ENCODE peak calls at places on chromosome 11, in seven cellular contexts. H is IMR-90, O is mesenchymal stem cell, Z is neuronal stem cell, G is H9, U is H1, K is trophoblast cell. D is an unnamed sample.

GRCh38 chr11:19861171-19861570 is 148.5 kb downstream of the NAV2 start:
- DNase-seq in Z (no peak), U (no peak), G (no peak), O (no peak), H (no peak), K (peak; percentile 77), D (peak; percentile 60)

GRCh38 chr11:8719260-8720190 is 36.9 kb downstream of the RPL27A start:
- DNase-seq in O (peak; percentile 95), G (no peak), H (peak; percentile 96), Z (no peak), K (peak; percentile 63), U (no peak), D (peak; percentile 88)

GRCh38 chr11:7252683-7253213 is 1.0 kb downstream of the SYT9 start:
- DNase-seq in K (no peak), H (no peak), G (no peak), O (no peak), U (peak; percentile 72), Z (peak; percentile 17), D (no peak)

GRCh38 chr11:118274184-118274583 is 10.1 kb upstream of the MPZL2 start:
- DNase-seq in K (no peak), O (no peak), G (no peak), U (no peak), Z (no peak), H (no peak), D (no peak)

GRCh38 chr11:9600651-9601040 is 27.2 kb downstream of the WEE1 start:
- DNase-seq in U (peak; percentile 32), H (peak; percentile 53), Z (no peak), O (peak; percentile 45), K (peak; percentile 76), G (no peak), D (peak; percentile 80)

GRCh38 chr11:47980093-47980906 is at the start of gene PTPRJ:
- DNase-seq in Z (peak; percentile 74), K (no peak), G (peak; percentile 75), O (peak; percentile 60), U (peak; percentile 74), H (peak; percentile 48), D (peak; percentile 75)

GRCh38 chr11:71991494-71991893 is 7.2 kb upstream of the IL18BP start:
- DNase-seq in H (no peak), O (no peak), Z (no peak), G (no peak), K (no peak), U (no peak), D (no peak)

GRCh38 chr11:124778281-124778680 is 16.2 kb upstream of the ESAM start:
- DNase-seq in H (no peak), U (no peak), G (no peak), Z (no peak), K (no peak), O (no peak), D (peak; percentile 43)

GRCh38 chr11:134312807-134313206 is 19.0 kb upstream of the GLB1L2 start:
- DNase-seq in G (no peak), Z (no peak), U (no peak), O (no peak), H (no peak), K (no peak), D (no peak)

GRCh38 chr11:47308050-47308823 is 38.3 kb downstream of the MADD start:
- DNase-seq in G (no peak), O (no peak), Z (peak; percentile 36), U (no peak), K (no peak), H (no peak), D (no peak)

GRCh38 chr11:122139595-122139866 is 23.5 kb upstream of the BLID start:
- DNase-seq in G (no peak), O (no peak), Z (no peak), U (no peak), H (peak; percentile 67), K (no peak), D (no peak)

GRCh38 chr11:134252539-134253188 is 488 bp downstream of the THYN1 start:
- DNase-seq in H (peak; percentile 57), O (no peak), G (peak; percentile 40), Z (peak; percentile 55), K (no peak), U (no peak), D (no peak)

GRCh38 chr11:123678246-123678645 is 23.8 kb upstream of the SCN3B start:
- DNase-seq in U (no peak), G (no peak), O (no peak), H (no peak), Z (no peak), K (no peak), D (no peak)

GRCh38 chr11:78620159-78620558 is 45.5 kb upstream of the NARS2 start:
- DNase-seq in H (no peak), Z (no peak), K (no peak), O (no peak), G (no peak), U (no peak), D (no peak)

GRCh38 chr11:12587333-12587997 is 86.8 kb upstream of the TEAD1 start:
- DNase-seq in O (peak; percentile 38), H (peak; percentile 71), U (no peak), Z (no peak), G (peak; percentile 52), K (peak; percentile 80), D (peak; percentile 82)

GRCh38 chr11:47330002-47330911 is 22.2 kb downstream of the MYBPC3 start:
- DNase-seq in O (no peak), H (peak; percentile 29), K (no peak), G (peak; percentile 43), U (no peak), Z (no peak), D (peak; percentile 28)

DNA sequence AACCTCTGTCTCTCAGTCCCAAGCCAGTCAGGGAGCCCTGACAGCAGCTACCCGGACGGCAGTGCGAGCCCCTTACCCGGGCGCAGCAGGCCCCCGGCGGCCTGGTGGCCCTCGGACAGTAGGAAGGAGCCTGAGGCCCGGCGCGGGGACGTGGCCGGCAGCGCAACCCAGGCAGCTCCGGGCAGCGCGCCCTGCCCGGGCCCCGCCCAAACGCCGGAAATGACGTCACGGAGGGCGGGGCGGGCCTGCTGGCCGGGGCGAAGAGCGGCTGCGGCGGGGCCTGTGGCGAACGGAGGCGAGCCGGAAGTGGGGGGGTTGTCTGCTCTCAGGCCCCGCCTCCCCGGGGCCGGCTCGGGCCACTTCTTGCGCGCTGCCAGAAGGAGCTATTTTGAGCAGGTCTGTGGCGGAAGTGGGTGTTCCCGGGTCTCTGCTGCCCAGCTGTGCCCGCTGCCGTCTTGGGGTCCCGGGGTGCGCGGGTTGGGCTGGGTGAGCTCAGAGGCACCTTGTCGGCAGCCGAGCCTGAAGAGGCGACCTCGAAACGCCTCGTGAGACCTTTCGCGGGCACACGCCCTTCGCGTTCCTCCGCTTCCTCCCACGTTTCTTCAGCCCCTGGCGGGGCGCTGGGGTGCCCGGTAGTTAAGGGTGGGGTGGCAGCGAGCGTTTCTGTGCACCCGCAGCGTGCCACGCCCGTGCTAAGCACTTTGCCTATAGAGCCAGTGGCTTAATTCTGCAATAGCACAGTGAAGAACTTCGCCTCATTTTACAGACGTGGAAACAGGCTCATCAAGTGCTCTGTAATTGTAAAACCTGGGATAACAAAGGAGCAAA is at the start of gene C11orf24:
- DNase-seq in Z (peak; percentile 94), G (peak; percentile 96), O (peak; percentile 94), H (peak; percentile 91), K (peak; percentile 96), U (peak; percentile 95), D (peak; percentile 96)
- H2BK5ac ChIP-seq in Z (peak within 1 kb of the TSS; percentile 83), G (no peak within 1 kb of the TSS), O (peak within 1 kb of the TSS; percentile 9), H (peak within 1 kb of the TSS; percentile 98), K (peak within 1 kb of the TSS; percentile 97), U (peak within 1 kb of the TSS; percentile 92), D (peak within 1 kb of the TSS; percentile 89)

GRCh38 chr11:74575999-74576398 is 16.4 kb upstream of the POLD3 start:
- DNase-seq in K (no peak), H (no peak), O (no peak), G (no peak), U (no peak), Z (no peak), D (no peak)
- H4K8ac ChIP-seq in K (no peak overlapping the region), H (no peak overlapping the region), O (no peak overlapping the region), G (no peak overlapping the region), U (no peak overlapping the region), Z (no peak overlapping the region), D (no peak overlapping the region)

GRCh38 chr11:73143126-73143838 is 1.2 kb upstream of the FCHSD2 start:
- DNase-seq in G (no peak), O (peak; percentile 67), U (no peak), H (peak; percentile 58), K (no peak), Z (no peak), D (no peak)
- H2BK5ac ChIP-seq in G (no peak overlapping the region), O (no peak overlapping the region), U (peak overlapping the region; percentile 87), H (peak overlapping the region; percentile 85), K (no peak overlapping the region), Z (peak overlapping the region; percentile 8), D (no peak overlapping the region)

DNA sequence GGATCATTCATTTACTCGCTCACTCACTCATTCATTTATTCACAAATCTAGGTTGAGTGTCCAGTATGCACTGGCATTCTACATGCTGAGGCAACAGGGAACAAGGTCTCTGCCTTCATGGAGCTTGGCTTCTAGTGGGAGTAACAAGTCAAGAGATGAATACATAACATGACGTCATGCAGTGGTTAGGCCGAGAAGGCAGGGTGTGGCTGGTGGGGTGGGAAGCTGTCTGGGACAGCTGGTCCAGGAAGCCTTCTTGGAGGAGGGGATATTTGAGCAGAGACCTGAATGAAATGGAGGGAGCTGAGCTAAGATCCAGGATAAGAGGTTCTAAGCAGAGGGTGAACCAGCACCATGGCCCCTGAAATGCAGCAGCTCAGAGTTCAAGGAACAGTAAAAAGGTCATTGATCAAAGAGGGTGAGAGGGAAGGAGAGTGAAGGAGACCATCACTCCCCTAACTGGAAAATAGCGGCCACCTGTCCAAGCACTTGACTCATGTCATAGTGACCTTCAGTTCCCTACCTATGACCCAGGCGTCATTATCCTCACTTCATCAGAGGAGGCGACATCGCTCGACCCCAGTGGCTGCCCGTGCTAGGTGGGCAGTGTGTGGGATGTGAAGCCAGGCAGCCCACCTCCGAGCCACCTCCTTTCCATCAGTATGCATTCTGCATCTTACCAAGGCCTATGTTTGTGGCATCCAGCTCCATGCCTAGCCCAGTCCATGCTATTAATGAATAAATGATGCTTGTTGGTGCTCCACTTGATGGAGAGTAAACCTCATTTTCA is 105.0 kb downstream of the TSPAN18 start:
- DNase-seq in Z (no peak), O (no peak), U (no peak), H (no peak), K (no peak), G (no peak), D (no peak)
- H4K8ac ChIP-seq in Z (no peak overlapping the region), O (no peak overlapping the region), U (no peak overlapping the region), H (no peak overlapping the region), K (no peak overlapping the region), G (no peak overlapping the region), D (no peak overlapping the region)

DNA sequence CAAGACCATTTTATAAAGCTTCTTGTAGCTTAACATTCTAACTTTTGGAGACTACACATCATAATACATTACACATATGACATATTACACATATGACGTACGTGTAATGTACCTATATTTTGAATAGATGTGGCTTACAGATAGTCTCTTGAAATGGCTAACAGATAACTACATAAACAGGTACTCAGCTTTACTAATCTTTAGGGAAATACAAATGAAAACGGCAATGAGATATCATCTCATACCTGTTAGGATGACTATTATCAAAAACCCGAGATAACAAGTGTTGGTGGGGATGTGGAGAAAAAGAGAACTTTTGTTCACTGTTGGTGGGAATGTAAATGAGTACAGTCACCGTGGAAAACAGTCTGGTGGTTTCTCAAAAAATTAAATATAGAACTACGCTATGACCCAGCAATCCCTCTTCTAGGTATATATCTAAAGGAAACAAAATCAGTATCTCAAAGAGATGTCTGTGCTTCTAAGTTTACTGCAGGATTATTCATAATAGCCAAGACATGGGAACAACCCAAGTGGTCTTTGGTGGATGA is 247.6 kb downstream of the ETS1 start:
- DNase-seq in U (no peak), H (no peak), G (no peak), Z (no peak), K (no peak), O (no peak), D (no peak)
- H2BK5ac ChIP-seq in U (no peak overlapping the region), H (no peak overlapping the region), G (no peak overlapping the region), Z (no peak overlapping the region), K (no peak overlapping the region), O (no peak overlapping the region), D (no peak overlapping the region)